ENCODE peak calls at places on chromosomes 16 and 17, in four cellular contexts. Y is GM23338; I is CD4-positive, alpha-beta T cell; M is GM13976. V is an unnamed sample.

GRCh38 chr17:72399608-72400487 is 279.0 kb downstream of the SOX9 start:
- DNase-seq in M (no peak), Y (no peak), I (no peak), V (no peak)

GRCh38 chr17:76905836-76906235 is 37.6 kb downstream of the MGAT5B start:
- DNase-seq in Y (peak), M (no peak), I (no peak), V (no peak)

GRCh38 chr17:27481327-27481726 is 25.1 kb downstream of the KSR1 start:
- DNase-seq in M (no peak), Y (no peak), I (peak), V (peak)

GRCh38 chr17:5630434-5630833 is 46.1 kb upstream of the NLRP1 start:
- DNase-seq in Y (no peak), M (no peak), I (no peak), V (no peak)

GRCh38 chr17:30332057-30332542 is 1.8 kb downstream of the TMIGD1 start:
- DNase-seq in M (peak), I (peak), Y (no peak), V (peak)

GRCh38 chr16:7755347-7755746 is 422.7 kb downstream of the RBFOX1 start:
- DNase-seq in Y (no peak), I (no peak), M (no peak), V (no peak)

GRCh38 chr16:10679921-10680320 is 14.8 kb downstream of the TEKT5 start:
- DNase-seq in Y (no peak), I (no peak), M (no peak), V (no peak)

GRCh38 chr16:14077918-14078317 is 6.8 kb downstream of the MRTFB start:
- DNase-seq in I (no peak), M (no peak), Y (no peak), V (no peak)

GRCh38 chr17:57862990-57863667 is 13.3 kb upstream of the MRPS23 start:
- DNase-seq in Y (no peak), I (no peak), M (no peak), V (no peak)

GRCh38 chr17:36722121-36722902 is 120.9 kb downstream of the MRM1 start:
- DNase-seq in I (peak), M (peak), Y (peak), V (peak)

GRCh38 chr16:87328846-87329245 is 11.7 kb upstream of the C16orf95 start:
- DNase-seq in Y (no peak), I (no peak), M (no peak), V (no peak)

GRCh38 chr16:54886078-54886477 is 44.6 kb upstream of the IRX5 start:
- DNase-seq in M (no peak), I (no peak), Y (no peak), V (no peak)

GRCh38 chr16:58336332-58337089 is 41.7 kb upstream of the PRSS54 start:
- DNase-seq in M (peak), Y (peak), I (peak), V (peak)

GRCh38 chr17:57084361-57084801 is 665 bp upstream of the AKAP1 start:
- DNase-seq in M (no peak), I (no peak), Y (no peak), V (no peak)

GRCh38 chr17:56592487-56593072 is 919 bp upstream of the NOG start:
- DNase-seq in Y (peak), M (peak), I (peak), V (peak)

GRCh38 chr16:57514891-57515600 is 21.3 kb downstream of the CCDC102A start:
- DNase-seq in Y (no peak), M (no peak), I (no peak), V (no peak)

GRCh38 chr16:1620391-1620790 is 8.2 kb downstream of the CRAMP1 start:
- DNase-seq in M (peak), I (no peak), Y (no peak), V (no peak)

GRCh38 chr16:49466881-49467280 is 93.3 kb downstream of the C16orf78 start:
- DNase-seq in Y (no peak), I (no peak), M (no peak), V (no peak)

GRCh38 chr17:43908111-43908721 is 880 bp upstream of the MPP2 start:
- DNase-seq in I (peak), M (no peak), Y (peak), V (peak)

GRCh38 chr16:13708361-13708760 is 211.6 kb upstream of the ERCC4 start:
- DNase-seq in Y (no peak), M (no peak), I (no peak), V (no peak)

GRCh38 chr17:60300011-60300410 is 91.9 kb downstream of the USP32 start:
- DNase-seq in M (no peak), I (no peak), Y (no peak), V (no peak)

GRCh38 chr16:89563639-89564392 is 3.3 kb downstream of the RPL13 start:
- DNase-seq in I (no peak), M (no peak), Y (no peak), V (peak)

GRCh38 chr16:89565256-89565505 is 4.7 kb downstream of the RPL13 start:
- DNase-seq in Y (peak), I (no peak), M (no peak), V (no peak)

GRCh38 chr16:89564476-89565255 is 4.2 kb downstream of the RPL13 start:
- DNase-seq in M (no peak), Y (peak), I (no peak), V (peak)

GRCh38 chr16:89567656-89568594 is 7.4 kb downstream of the RPL13 start:
- DNase-seq in M (no peak), Y (no peak), I (no peak), V (no peak)

GRCh38 chr16:89565506-89566372 is 5.3 kb downstream of the RPL13 start:
- DNase-seq in Y (peak), I (no peak), M (peak), V (peak)
- TF ChIP-seq CTCF in Y (peak), I (peak), M (peak), V (peak)

DNA sequence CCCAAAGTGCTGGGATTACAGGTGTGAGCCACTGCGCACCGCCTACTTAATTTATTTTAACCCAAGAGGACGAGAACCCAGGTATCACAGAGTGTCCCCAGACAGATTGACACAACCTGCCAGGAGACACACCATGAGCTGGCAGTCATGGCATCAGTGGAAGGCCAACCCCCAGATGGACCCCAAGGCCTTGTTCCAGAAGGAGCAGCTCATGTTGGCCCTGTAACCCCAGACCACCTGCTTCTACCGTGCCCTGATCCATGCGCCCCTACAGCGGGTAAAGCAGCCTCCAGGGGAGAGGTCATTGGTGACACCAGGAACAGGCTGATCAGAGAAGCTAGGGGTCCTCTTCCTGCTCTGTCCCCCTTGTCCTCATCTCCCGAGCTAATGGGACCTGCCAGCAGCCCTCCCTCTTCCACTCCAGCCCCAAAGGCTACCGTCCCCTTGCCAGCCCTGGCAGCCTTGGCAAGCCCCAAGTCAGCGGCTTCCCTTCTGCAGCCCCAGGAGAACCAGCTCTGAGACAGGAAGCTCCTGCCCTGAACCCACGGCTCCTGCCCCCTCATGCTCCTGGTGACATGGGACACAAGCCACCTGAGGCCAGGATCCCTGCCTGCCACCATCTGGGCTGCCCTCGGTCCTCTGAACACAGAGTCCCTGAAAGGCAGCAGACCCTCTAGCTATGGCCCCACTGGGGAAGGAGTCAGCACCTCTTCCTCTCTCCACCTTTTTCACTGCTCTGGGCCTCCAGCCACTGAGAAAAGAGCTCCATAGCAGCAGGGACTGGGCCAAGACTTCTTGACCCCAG is 6.3 kb downstream of the SULT1A1 start:
- DNase-seq in M (no peak), Y (no peak), I (no peak), V (no peak)
- TF ChIP-seq CTCF in M (no peak), Y (no peak), I (no peak), V (no peak)

GRCh38 chr17:45367216-45367615 is 50.4 kb upstream of the MAP3K14 start:
- DNase-seq in I (no peak), M (no peak), Y (no peak), V (no peak)
- TF ChIP-seq CTCF in I (no peak), M (no peak), Y (no peak), V (no peak)

DNA sequence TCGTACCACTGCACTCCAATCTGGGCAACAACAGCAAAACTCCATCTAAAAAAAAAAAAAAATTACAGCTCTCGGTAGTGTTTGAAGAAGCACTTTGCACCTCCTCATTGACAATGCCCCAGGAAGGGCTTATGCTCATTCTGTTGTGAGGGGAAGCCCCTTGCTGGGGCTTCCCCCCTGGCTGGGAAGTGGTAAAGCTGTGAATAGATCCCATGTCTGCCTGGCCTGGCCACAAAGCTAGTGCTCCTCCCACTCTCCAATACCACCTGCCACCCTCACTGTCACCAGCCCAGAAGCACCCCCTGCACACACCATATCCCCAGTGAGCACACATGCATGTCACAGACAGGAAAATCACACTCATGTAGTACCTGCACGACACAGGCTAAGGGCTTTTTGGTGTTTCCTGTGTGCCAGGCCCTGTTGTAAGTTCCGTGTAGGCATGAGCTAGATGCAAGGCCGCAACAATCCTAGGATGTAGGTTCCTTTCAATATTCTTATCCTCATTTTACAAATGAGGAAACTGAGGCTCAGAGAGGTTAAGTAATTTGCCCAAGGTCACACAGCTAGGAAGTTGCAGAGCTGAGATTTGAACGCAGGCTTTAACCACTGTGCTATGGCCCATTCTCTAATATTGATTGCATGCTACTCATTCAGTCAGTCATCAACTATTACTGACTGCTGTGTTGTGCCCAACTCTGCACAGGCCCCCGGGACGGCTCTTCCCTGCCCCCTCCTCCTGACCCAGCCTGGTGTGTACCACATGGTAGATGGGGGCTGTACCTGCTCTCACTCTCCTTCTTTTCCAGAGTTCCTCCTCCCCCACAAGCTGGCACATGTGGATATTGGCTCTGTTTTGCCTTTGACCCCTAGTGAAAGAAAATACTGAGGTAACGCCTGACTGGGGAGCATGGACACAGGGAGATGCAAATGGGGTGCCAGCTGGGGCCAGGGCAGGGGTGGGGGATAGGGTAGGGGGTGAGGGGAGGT is 11.9 kb upstream of the COL1A1 start:
- DNase-seq in I (no peak), M (peak), Y (peak), V (peak)
- TF ChIP-seq CTCF in I (no peak), M (peak), Y (no peak), V (no peak)

GRCh38 chr17:79587421-79587820 is 23.4 kb downstream of the RBFOX3 start:
- DNase-seq in Y (no peak), M (no peak), I (no peak), V (no peak)

GRCh38 chr17:79579074-79579800 is 31.6 kb downstream of the RBFOX3 start:
- DNase-seq in I (no peak), M (no peak), Y (no peak), V (no peak)

GRCh38 chr17:79581306-79581932 is 29.4 kb downstream of the RBFOX3 start:
- DNase-seq in M (no peak), I (no peak), Y (no peak), V (no peak)

GRCh38 chr17:79586131-79586530 is 24.7 kb downstream of the RBFOX3 start:
- DNase-seq in I (no peak), M (no peak), Y (no peak), V (no peak)

DNA sequence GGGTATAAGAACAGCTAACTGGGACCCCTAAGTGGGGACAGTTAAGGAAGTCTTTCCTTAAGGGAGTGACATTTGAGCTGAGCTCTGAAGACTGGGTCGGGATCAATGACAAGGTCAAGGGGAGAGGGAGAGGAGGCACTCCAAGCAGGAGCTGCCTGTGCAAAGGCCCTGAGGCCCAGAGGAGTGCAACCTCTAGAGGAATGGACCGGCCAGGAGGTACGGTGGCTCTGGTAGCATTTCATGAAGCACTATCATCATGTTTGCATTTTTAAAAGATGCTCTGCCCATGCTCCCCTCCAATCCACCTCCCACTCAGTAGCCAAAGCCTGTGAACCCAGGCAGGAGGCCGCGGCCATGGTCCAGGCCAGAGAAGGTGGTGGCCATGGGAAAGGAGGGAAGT is 27.4 kb downstream of the RBFOX3 start:
- DNase-seq in I (no peak), Y (no peak), M (no peak), V (no peak)
- TF ChIP-seq CTCF in I (no peak), Y (no peak), M (no peak), V (no peak)

DNA sequence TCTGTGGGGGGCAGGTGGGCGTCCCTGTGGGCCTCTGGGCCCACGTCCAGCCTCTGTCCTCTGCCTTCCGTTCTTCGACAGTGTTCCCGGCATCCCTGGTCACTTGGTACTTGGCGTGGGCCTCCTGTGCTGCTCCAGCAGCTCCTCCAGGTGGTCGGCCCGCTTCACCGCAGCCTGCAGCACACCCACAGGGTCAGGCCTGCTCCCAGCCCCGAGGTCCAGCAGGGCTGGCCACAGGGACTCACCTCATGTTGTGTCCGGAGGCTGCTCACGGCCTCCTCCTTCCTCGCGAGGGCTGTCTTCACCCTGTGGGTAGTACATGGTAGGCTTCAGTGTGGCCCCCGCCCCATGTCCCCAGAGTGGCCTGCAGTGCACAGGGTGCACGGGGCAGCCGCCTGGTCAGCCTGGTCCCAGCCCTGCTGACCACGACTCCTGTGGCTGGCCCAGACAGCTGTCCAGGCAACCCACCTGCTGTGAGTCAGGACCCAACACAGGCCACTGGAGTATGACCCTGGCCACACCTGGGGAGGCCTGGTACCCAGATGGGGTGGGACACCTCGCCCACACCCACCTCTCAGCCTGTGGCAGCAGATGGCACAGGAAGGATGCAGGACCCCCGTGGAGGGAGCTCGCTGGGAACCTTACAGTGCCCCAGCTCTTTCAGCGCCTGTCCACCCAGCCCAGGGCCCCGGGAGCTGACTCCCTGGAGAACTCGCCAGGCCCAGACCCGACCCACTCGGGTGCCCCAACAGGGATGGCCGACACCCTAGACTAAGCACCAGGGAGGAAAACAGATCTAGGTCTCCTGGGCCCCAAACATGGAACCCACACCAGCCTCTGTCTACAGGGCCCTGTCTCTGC is 23.9 kb upstream of the AATK start:
- DNase-seq in I (no peak), Y (peak), M (no peak), V (no peak)
- TF ChIP-seq CTCF in I (no peak), Y (peak), M (no peak), V (no peak)

V was measured in activated CD8-positive, alpha-beta T cell treated with anti-CD3 and anti-CD28 coated beads for 36 hours.